ENCODE peak calls at places on chromosome 17, in five cellular contexts. One of them, this sample, is unnamed.

GRCh38 chr17:7438050-7438614 is 1.2 kb upstream of the FGF11 start:
- DNase-seq in CD4-positive, alpha-beta T cell: peak
- DNase-seq in neural crest cell: no peak
- DNase-seq in mammary epithelial cell: peak
- DNase-seq in HTR-8/SVneo: no peak
- DNase-seq in this sample: no peak

GRCh38 chr17:80615311-80615710 is 70.7 kb downstream of the RPTOR start:
- DNase-seq in CD4-positive, alpha-beta T cell: no peak
- DNase-seq in neural crest cell: no peak
- DNase-seq in mammary epithelial cell: no peak
- DNase-seq in HTR-8/SVneo: no peak
- DNase-seq in this sample: no peak

GRCh38 chr17:38896373-38896954 is 26.6 kb downstream of the LASP1 start:
- DNase-seq in CD4-positive, alpha-beta T cell: no peak
- DNase-seq in neural crest cell: no peak
- DNase-seq in mammary epithelial cell: no peak
- DNase-seq in HTR-8/SVneo: no peak
- DNase-seq in this sample: no peak

GRCh38 chr17:62307196-62307595 is 73.2 kb upstream of the EFCAB3 start:
- DNase-seq in CD4-positive, alpha-beta T cell: no peak
- DNase-seq in neural crest cell: no peak
- DNase-seq in mammary epithelial cell: no peak
- DNase-seq in HTR-8/SVneo: no peak
- DNase-seq in this sample: no peak

GRCh38 chr17:68539536-68540469 is 27.6 kb downstream of the PRKAR1A start:
- DNase-seq in CD4-positive, alpha-beta T cell: no peak
- DNase-seq in neural crest cell: no peak
- DNase-seq in mammary epithelial cell: peak
- DNase-seq in HTR-8/SVneo: no peak
- DNase-seq in this sample: no peak

GRCh38 chr17:29909604-29910003 is 20.4 kb downstream of the SSH2 start:
- DNase-seq in CD4-positive, alpha-beta T cell: no peak
- DNase-seq in neural crest cell: no peak
- DNase-seq in mammary epithelial cell: peak
- DNase-seq in HTR-8/SVneo: no peak
- DNase-seq in this sample: peak

GRCh38 chr17:66272699-66273390 is 29.6 kb upstream of the PRKCA start:
- DNase-seq in CD4-positive, alpha-beta T cell: no peak
- DNase-seq in neural crest cell: no peak
- DNase-seq in mammary epithelial cell: peak
- DNase-seq in HTR-8/SVneo: peak
- DNase-seq in this sample: peak

GRCh38 chr17:77432791-77433190 is 292.0 kb downstream of the SEC14L1 start:
- DNase-seq in CD4-positive, alpha-beta T cell: no peak
- DNase-seq in neural crest cell: no peak
- DNase-seq in mammary epithelial cell: no peak
- DNase-seq in HTR-8/SVneo: no peak
- DNase-seq in this sample: no peak